ENCODE peak calls at places on chromosome 1, in ten cellular contexts. U is CD8-positive, alpha-beta memory T cell; S is mesendoderm; D is heart right ventricle; N is left lung; J is neural progenitor cell; C is cardiac fibroblast; E is tibial artery; H is AG09309; P is Panc1. W is an unnamed sample.

GRCh38 chr1:14404847-14405246 is 193.6 kb upstream of the KAZN start:
- DNase-seq in U (no peak), S (peak), D (no peak), N (no peak), J (no peak), C (no peak), E (no peak), H (no peak), P (no peak), W (no peak)

GRCh38 chr1:39762550-39763540 is 8.3 kb downstream of the OXCT2 start:
- DNase-seq in U (no peak), S (no peak), D (no peak), N (no peak), J (no peak), C (no peak), E (no peak), H (no peak), P (no peak), W (no peak)

GRCh38 chr1:95257758-95258157 is 23.7 kb downstream of the RWDD3 start:
- DNase-seq in U (no peak), S (no peak), D (no peak), N (no peak), J (no peak), C (peak), E (no peak), H (no peak), P (no peak), W (no peak)

GRCh38 chr1:232925421-232926202 is 24.8 kb upstream of the NTPCR start:
- DNase-seq in U (no peak), S (no peak), D (no peak), N (no peak), J (no peak), C (no peak), E (no peak), H (no peak), P (no peak), W (no peak)

GRCh38 chr1:198121058-198121829 is 35.6 kb upstream of the NEK7 start:
- DNase-seq in U (peak), S (peak), D (no peak), N (peak), J (no peak), C (peak), E (no peak), H (peak), P (no peak), W (peak)

GRCh38 chr1:161505892-161506173 is 576 bp downstream of the FCGR2A start:
- DNase-seq in U (no peak), S (no peak), D (no peak), N (no peak), J (no peak), C (no peak), E (no peak), H (no peak), P (no peak), W (no peak)

GRCh38 chr1:215523906-215524305 is 43.2 kb upstream of the KCTD3 start:
- DNase-seq in U (no peak), S (no peak), D (no peak), N (no peak), J (no peak), C (peak), E (no peak), H (no peak), P (no peak), W (no peak)

GRCh38 chr1:18249691-18250090 is 142.1 kb downstream of the IGSF21 start:
- DNase-seq in U (no peak), S (no peak), D (no peak), N (no peak), J (no peak), C (no peak), E (no peak), H (no peak), P (no peak), W (no peak)

GRCh38 chr1:156419863-156420208 is 50.8 kb downstream of the RHBG start:
- DNase-seq in U (peak), S (peak), D (no peak), N (no peak), J (peak), C (no peak), E (no peak), H (no peak), P (no peak), W (no peak)

GRCh38 chr1:63245186-63245585 is 77.2 kb upstream of the FOXD3 start:
- DNase-seq in U (no peak), S (no peak), D (no peak), N (no peak), J (no peak), C (no peak), E (no peak), H (no peak), P (no peak), W (no peak)

GRCh38 chr1:25163986-25164385 is 68.3 kb downstream of the SYF2 start:
- DNase-seq in U (no peak), S (no peak), D (no peak), N (no peak), J (no peak), C (no peak), E (no peak), H (no peak), P (no peak), W (no peak)

GRCh38 chr1:98949606-98950005 is 55.1 kb downstream of the PLPPR5 start:
- DNase-seq in U (no peak), S (peak), D (no peak), N (no peak), J (peak), C (no peak), E (no peak), H (no peak), P (no peak), W (no peak)

GRCh38 chr1:73343947-73344346 is 854.0 kb downstream of the LRRIQ3 start:
- DNase-seq in U (no peak), S (no peak), D (no peak), N (no peak), J (no peak), C (no peak), E (no peak), H (no peak), P (no peak), W (no peak)

GRCh38 chr1:70767377-70767776 is 280.2 kb downstream of the PTGER3 start:
- DNase-seq in U (no peak), S (no peak), D (no peak), N (no peak), J (no peak), C (peak), E (no peak), H (peak), P (no peak), W (no peak)

GRCh38 chr1:211549092-211549749 is 29.7 kb downstream of the SLC30A1 start:
- DNase-seq in U (no peak), S (no peak), D (no peak), N (no peak), J (no peak), C (no peak), E (peak), H (no peak), P (no peak), W (no peak)

DNA sequence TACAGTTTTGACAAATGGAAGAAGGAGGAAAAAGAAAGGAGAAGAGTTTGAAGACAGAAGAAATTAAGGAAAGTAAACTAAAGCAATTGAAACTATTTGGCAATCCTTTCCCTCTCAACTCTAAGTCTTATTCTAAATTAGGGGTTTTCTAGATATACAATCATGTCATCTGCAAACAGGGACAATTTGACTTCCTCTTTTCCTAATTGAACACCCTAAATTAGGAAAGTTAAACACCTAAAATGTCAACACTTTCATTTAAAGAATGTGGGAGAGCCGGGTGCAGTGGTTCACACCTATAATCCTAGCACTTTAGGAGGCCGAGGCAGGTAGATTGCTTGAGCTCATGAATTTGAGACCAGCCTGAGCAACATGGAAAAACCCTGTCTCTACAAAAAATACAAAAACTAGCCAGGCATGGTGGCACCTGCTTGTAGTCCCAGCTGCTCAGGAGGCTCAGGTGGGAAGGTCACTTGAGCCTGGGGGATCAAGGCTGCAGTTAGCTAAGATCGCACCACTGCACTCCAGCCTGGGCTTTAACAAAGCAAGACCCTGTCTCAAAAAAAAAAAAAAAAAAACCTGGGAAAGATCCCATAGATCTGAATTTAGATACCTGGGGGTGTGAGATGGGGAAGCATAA is 33.1 kb downstream of the NIBAN1 start:
- DNase-seq in U (no peak), S (no peak), D (no peak), N (no peak), J (no peak), C (no peak), E (no peak), H (no peak), P (no peak), W (no peak)
- H3K4me3 ChIP-seq in U (no peak), S (no peak), D (no peak), N (no peak), J (no peak), C (no peak), E (no peak), H (no peak), P (no peak), W (no peak)

GRCh38 chr1:23868848-23869450 is 859 bp upstream of the FUCA1 start:
- DNase-seq in U (no peak), S (peak), D (no peak), N (peak), J (no peak), C (peak), E (peak), H (no peak), P (no peak), W (no peak)
- H3K4me3 ChIP-seq in U (peak), S (no peak), D (peak), N (peak), J (no peak), C (peak), E (peak), H (peak), P (peak), W (no peak)

DNA sequence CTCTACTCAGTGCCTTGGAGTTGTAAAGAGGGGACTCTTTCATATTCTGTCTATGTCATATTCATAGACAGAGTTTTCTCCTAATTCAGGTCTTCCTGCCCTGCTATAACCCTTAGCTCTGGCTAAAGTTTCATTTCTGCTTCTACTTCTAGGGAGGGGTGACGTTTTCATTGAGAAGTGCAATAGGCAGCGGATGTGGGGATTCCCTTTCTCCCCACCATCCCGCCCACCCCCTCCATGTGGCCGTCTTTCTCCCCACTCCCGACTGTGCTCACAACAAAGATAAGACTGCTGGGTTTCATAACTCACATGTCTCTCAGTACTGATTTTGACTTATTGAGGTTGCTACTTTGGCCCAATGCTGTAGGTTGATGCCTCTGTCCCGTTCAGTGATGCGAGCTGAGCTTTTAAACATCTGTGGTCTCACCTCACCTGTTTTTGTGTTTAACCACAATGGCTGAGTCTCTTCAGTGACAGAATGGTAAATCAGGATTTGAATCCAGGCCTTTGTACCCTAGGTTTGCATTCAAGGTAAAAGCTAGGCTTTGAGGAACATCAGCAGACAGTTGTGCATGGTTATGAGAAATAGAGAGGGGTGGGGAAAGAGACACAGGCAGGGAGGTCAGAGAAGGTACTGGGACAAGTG is 7.8 kb upstream of the KIF14 start:
- DNase-seq in U (peak), S (no peak), D (no peak), N (no peak), J (no peak), C (no peak), E (no peak), H (no peak), P (no peak), W (no peak)
- H3K4me3 ChIP-seq in U (no peak), S (no peak), D (no peak), N (no peak), J (no peak), C (no peak), E (no peak), H (no peak), P (no peak), W (no peak)

DNA sequence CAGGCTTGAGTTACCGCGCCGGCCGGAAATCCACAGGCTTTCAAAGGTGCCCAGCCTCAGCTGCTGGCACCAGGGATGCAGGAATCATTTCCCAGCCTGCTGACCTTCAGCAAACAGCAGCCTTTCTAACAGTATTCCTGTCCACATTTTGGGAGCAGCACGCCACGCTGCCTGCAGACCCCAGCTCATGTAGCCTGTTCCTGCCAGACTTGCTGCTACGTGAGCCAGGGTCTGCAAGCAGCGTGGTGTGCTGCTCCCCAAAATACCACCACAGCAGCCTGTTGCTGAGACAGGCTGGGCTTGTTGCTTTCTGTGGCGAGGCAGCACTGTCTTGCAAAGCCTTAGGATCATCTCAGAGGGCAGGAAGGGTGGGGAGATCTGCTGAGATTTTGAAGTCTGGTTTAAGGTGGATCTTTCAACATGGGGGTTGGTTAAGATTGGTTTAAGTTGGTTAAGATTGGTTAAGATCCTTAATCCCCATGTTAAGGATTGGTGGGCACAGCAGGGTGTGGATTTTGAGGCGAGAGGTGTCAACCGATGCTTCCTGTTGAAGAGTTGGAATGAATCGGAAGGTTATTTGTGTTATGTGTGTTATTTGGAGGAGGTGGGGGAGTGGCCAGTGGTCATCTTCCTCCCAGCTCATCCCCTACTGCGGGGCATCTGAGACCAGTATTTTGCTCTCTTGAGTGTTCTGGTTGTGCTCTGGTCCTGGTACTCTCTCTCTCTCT is 12.9 kb downstream of the FAAH start:
- DNase-seq in U (no peak), S (peak), D (no peak), N (no peak), J (peak), C (no peak), E (no peak), H (no peak), P (no peak), W (no peak)
- H3K4me3 ChIP-seq in U (no peak), S (no peak), D (peak), N (no peak), J (no peak), C (no peak), E (peak), H (no peak), P (no peak), W (no peak)